ENCODE peak calls at places on chromosomes 5 and 9, in seven cellular contexts. Z, K, A, N, X, S and H are unnamed samples.

GRCh38 chr9:19186240-19186639 is 44.3 kb upstream of the DENND4C start:
- DNase-seq in K (peak; percentile 34), N (no peak), A (no peak), S (no peak), X (no peak), Z (no peak), H (peak; percentile 12)

GRCh38 chr5:80069918-80070318 is 34.8 kb downstream of the THBS4 start:
- DNase-seq in X (no peak), A (no peak), Z (no peak), S (no peak), N (peak; percentile 61), K (no peak), H (peak; percentile 48)

GRCh38 chr9:27333241-27334052 is 36.5 kb upstream of the EQTN start:
- DNase-seq in Z (peak; percentile 72), X (peak; percentile 59), N (peak; percentile 57), K (peak; percentile 88), A (peak; percentile 70), S (peak; percentile 80), H (peak; percentile 83)

GRCh38 chr5:32098291-32098690 is 75.8 kb downstream of the GOLPH3 start:
- DNase-seq in N (no peak), X (no peak), S (peak; percentile 44), K (no peak), A (no peak), Z (no peak), H (no peak)

GRCh38 chr9:69130456-69131441 is 43.3 kb upstream of the TJP2 start:
- DNase-seq in S (no peak), N (no peak), X (no peak), K (peak; percentile 96), Z (peak; percentile 28), A (peak; percentile 58), H (peak; percentile 91)

GRCh38 chr5:149828161-149829011 is 98.3 kb downstream of the PPARGC1B start:
- DNase-seq in Z (peak; percentile 90), A (peak; percentile 88), S (peak; percentile 83), K (peak; percentile 96), N (peak; percentile 87), X (peak; percentile 96), H (peak; percentile 94)

GRCh38 chr5:80712914-80713313 is 58.1 kb upstream of the DHFR start:
- DNase-seq in X (no peak), N (no peak), K (no peak), S (no peak), A (no peak), Z (no peak), H (no peak)

GRCh38 chr5:179454354-179454753 is 96.0 kb upstream of the RUFY1 start:
- DNase-seq in K (no peak), S (no peak), X (no peak), Z (no peak), A (no peak), N (no peak), H (no peak)

GRCh38 chr5:58933891-58934628 is 351.2 kb downstream of the RAB3C start:
- DNase-seq in Z (no peak), A (no peak), S (no peak), K (no peak), N (no peak), X (no peak), H (no peak)

GRCh38 chr9:136686794-136687711 is at the start of gene AGPAT2:
- DNase-seq in S (peak; percentile 98), K (peak; percentile 32), Z (peak; percentile 60), A (peak; percentile 63), N (peak; percentile 91), X (peak; percentile 74), H (peak; percentile 47)
- TF ChIP-seq CTCF in S (no peak), K (no peak), Z (no peak), A (no peak), N (no peak), X (no peak), H (no peak)

DNA sequence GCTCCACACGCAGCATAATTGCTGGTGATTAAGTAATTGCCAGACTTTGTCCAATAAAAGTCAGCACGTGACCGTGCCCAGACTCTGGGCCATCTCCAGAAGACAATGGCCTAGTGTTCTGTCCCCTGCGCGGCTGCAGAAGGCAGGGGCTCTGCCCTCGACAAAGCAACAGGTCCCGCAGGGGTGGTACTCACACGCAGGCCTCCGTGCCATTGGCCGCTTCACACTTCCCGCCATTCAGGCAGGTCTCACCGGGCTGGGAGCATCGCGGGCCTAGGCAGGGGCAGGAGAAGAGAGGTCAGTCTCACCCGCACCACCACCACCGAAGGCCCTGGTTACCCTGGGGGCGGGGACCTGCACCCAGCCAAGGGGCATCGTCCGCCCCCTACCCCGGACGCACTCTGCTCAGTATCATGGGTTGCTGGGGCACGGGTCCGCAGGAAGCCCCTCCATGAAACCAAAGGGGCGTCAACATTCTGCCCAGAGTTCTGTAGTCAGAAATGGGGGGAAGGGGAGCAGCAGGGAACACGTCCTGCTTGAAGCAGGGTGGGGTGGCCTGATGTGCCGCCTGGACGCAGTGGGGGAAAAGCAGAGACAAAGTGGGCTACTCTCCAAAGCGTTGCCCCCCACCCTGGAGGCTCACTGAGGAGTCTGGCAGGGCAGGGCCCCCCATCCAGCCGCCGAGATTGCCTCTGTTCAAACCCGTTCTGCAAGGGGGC is 1.9 kb downstream of the NOTCH1 start:
- DNase-seq in Z (no peak), X (no peak), N (no peak), A (no peak), K (no peak), S (no peak), H (no peak)
- H3K4me3 ChIP-seq in Z (peak overlapping the region; percentile 56), X (peak overlapping the region; percentile 91), N (peak overlapping the region; percentile 89), A (peak overlapping the region; percentile 73), K (peak overlapping the region; percentile 71), S (peak overlapping the region; percentile 95), H (peak overlapping the region; percentile 73)

GRCh38 chr5:53430618-53431252 is 49.7 kb upstream of the FST start:
- DNase-seq in N (no peak), S (no peak), X (no peak), Z (no peak), A (no peak), K (peak; percentile 86), H (peak; percentile 81)
- TF ChIP-seq CTCF in N (peak; percentile 52), S (peak; percentile 76), X (peak; percentile 66), Z (peak; percentile 7), A (peak; percentile 51), K (peak; percentile 72), H (peak; percentile 77)

GRCh38 chr5:148465381-148466290 is 81.9 kb downstream of the FBXO38 start:
- DNase-seq in S (no peak), Z (no peak), A (no peak), X (no peak), K (no peak), N (no peak), H (no peak)

GRCh38 chr5:148471379-148471778 is 87.6 kb downstream of the FBXO38 start:
- DNase-seq in X (no peak), N (no peak), Z (no peak), S (no peak), K (peak; percentile 53), A (no peak), H (no peak)

GRCh38 chr5:148467958-148468357 is 84.2 kb downstream of the FBXO38 start:
- DNase-seq in K (no peak), Z (no peak), X (no peak), N (no peak), S (no peak), A (no peak), H (no peak)

GRCh38 chr5:148474025-148474511 is 90.3 kb downstream of the FBXO38 start:
- DNase-seq in X (no peak), Z (peak; percentile 20), S (no peak), K (peak; percentile 98), N (no peak), A (peak; percentile 89), H (no peak)

GRCh38 chr5:148469446-148470062 is 85.8 kb downstream of the FBXO38 start:
- DNase-seq in A (peak; percentile 75), N (no peak), K (peak; percentile 89), S (no peak), Z (no peak), X (no peak), H (peak; percentile 61)
- H3K4me3 ChIP-seq in A (no peak overlapping the region), N (no peak overlapping the region), K (no peak overlapping the region), S (no peak overlapping the region), Z (no peak overlapping the region), X (no peak overlapping the region), H (no peak overlapping the region)

GRCh38 chr5:178230879-178231735 is 1.5 kb downstream of the PHYKPL start:
- DNase-seq in Z (no peak), N (peak; percentile 28), K (peak; percentile 64), X (no peak), A (no peak), S (no peak), H (peak; percentile 65)

GRCh38 chr5:178234121-178234752 is 1.6 kb upstream of the PHYKPL start:
- DNase-seq in A (no peak), S (no peak), N (no peak), X (no peak), Z (no peak), K (no peak), H (no peak)

GRCh38 chr5:178231736-178232123 is 872 bp downstream of the PHYKPL start:
- DNase-seq in Z (peak; percentile 36), X (no peak), S (no peak), A (no peak), N (no peak), K (no peak), H (no peak)

GRCh38 chr5:178232920-178233429 is 373 bp upstream of the PHYKPL start:
- DNase-seq in X (no peak), S (no peak), A (no peak), N (peak; percentile 36), Z (no peak), K (no peak), H (no peak)

DNA sequence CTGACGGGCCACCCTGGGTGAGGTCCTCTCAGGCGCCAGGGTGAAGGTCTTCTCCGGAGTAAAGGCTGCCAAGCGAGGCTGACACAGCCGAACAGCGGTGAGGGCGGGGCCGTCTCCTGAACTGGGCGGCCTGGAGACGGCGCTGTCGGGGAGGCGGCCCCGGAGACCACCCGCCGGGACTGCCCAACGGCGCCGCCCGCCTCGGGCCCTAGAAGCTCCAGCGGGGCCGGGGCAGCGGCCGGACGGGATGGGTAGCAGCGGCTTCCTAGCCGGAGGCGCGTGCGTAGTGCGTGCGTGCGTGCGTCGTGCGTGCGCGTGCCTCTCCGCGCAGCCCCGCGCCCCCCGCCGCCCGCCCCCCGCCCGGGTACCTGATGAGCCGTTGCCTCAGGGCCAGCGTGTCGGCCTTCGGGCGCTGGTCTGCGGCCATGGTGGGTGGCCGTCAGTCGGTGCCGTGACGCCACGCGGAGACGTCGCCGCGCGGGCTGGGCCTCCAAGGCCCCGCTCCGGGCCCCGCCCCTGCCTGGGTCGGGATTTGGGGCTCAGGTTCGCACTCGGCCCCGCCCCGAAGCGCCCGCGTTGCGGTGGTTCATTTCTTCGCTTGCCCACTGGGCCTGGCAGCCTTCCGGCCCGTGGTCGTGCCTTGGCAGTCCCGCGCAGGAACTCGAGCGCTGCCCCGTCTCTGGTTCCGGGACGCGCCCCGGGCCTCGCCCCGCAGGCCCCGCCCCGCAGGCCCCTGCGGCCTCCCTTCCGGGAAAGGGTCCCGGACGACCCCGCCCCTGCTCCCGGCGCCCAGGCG is at the start of gene PHYKPL:
- DNase-seq in N (peak; percentile 87), K (peak; percentile 61), A (peak; percentile 56), Z (peak; percentile 63), X (peak; percentile 64), S (peak; percentile 91), H (peak; percentile 71)
- TF ChIP-seq CTCF in N (no peak), K (peak; percentile 7), A (no peak), Z (peak; percentile 7), X (no peak), S (peak; percentile 27), H (no peak)

DNA sequence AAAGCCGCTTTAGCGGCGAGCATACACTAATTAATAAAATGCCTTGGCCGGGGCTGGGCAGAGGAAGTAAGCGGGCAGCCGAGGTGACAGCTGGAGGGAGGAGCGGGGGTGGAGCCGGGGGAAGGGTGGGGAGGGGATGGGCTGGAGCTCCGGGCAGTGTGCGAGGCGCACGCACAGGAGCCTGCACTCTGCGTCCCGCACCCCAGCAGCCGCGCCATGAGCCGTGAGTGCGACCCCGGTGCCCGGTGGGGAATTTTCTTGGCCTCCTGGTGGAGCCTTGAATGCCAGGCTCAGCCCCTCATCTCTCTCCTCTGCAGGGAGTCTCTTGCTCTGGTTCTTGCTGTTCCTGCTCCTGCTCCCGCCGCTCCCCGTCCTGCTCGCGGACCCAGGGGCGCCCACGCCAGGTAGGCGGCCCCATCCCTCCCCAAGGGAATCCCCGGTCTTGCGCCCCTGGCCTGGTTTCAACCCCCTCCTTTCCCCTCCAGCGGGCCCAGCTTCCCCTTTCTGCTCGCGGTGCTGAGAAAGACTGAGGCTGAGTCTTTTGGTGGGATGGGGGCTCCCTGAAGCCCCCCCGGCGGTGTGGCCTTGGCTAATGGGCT is at the start of gene PTGS1:
- DNase-seq in N (peak; percentile 71), Z (no peak), A (peak; percentile 57), X (no peak), K (no peak), S (peak; percentile 79), H (peak; percentile 34)
- H3K4me3 ChIP-seq in N (peak within 1 kb of the TSS; percentile 59), Z (peak within 1 kb of the TSS; percentile 11), A (peak within 1 kb of the TSS; percentile 43), X (no peak within 1 kb of the TSS), K (peak within 1 kb of the TSS; percentile 84), S (no peak within 1 kb of the TSS), H (peak within 1 kb of the TSS; percentile 70)